ENCODE peak calls at places on chromosomes 12 and 14, in five cellular contexts. R, Q, D, J and O are unnamed samples.

GRCh38 chr14:62347658-62348057 is 585.4 kb downstream of the SNAPC1 start:
- DNase-seq in R (no peak), Q (no peak), D (no peak), J (no peak), O (no peak)

GRCh38 chr12:122984612-122985358 is 4.3 kb downstream of the ARL6IP4 start:
- DNase-seq in R (no peak), Q (peak; percentile 71), D (no peak), J (no peak), O (no peak)

GRCh38 chr12:106582661-106583577 is at the start of gene RFX4:
- DNase-seq in R (no peak), Q (no peak), D (peak; percentile 35), J (peak; percentile 55), O (no peak)

GRCh38 chr12:81987351-81987750 is 228.2 kb upstream of the PPFIA2 start:
- DNase-seq in R (no peak), Q (no peak), D (no peak), J (no peak), O (no peak)

GRCh38 chr12:109115758-109116610 is at the start of gene ACACB:
- DNase-seq in R (no peak), Q (peak; percentile 84), D (no peak), J (peak; percentile 62), O (no peak)

GRCh38 chr12:76266797-76267196 is 81.4 kb downstream of the BBS10 start:
- DNase-seq in R (no peak), Q (peak; percentile 42), D (peak; percentile 82), J (no peak), O (no peak)

GRCh38 chr12:121494093-121494787 is 86.6 kb downstream of the KDM2B start:
- DNase-seq in R (peak; percentile 8), Q (no peak), D (peak; percentile 46), J (peak; percentile 73), O (no peak)

GRCh38 chr14:73764881-73765280 is 50.7 kb upstream of the PNMA1 start:
- DNase-seq in R (no peak), Q (peak; percentile 80), D (peak; percentile 37), J (no peak), O (no peak)

GRCh38 chr14:85487215-85487614 is 42.7 kb upstream of the FLRT2 start:
- DNase-seq in R (no peak), Q (no peak), D (no peak), J (no peak), O (no peak)

GRCh38 chr14:104992501-104992900 is 6.9 kb downstream of the CLBA1 start:
- DNase-seq in R (no peak), Q (no peak), D (no peak), J (no peak), O (no peak)

GRCh38 chr12:88242161-88242925 is 100.2 kb downstream of the TMTC3 start:
- DNase-seq in R (no peak), Q (no peak), D (peak; percentile 92), J (no peak), O (no peak)

GRCh38 chr12:75564398-75564797 is 53.0 kb upstream of the KRR1 start:
- DNase-seq in R (no peak), Q (no peak), D (no peak), J (no peak), O (no peak)

GRCh38 chr12:27821259-27821973 is 41.4 kb upstream of the MANSC4 start:
- DNase-seq in R (no peak), Q (no peak), D (peak; percentile 80), J (peak; percentile 51), O (no peak)

GRCh38 chr12:101785671-101786070 is 45.1 kb downstream of the GNPTAB start:
- DNase-seq in R (no peak), Q (no peak), D (no peak), J (no peak), O (no peak)

GRCh38 chr14:79668941-79669340 is 542.4 kb downstream of the DIO2 start:
- DNase-seq in R (no peak), Q (no peak), D (no peak), J (no peak), O (no peak)

GRCh38 chr12:87704374-87704773 is 324.8 kb downstream of the C12orf50 start:
- DNase-seq in R (no peak), Q (no peak), D (no peak), J (no peak), O (no peak)

GRCh38 chr12:46674126-46674525 is 151.7 kb downstream of the SLC38A4 start:
- DNase-seq in R (no peak), Q (no peak), D (no peak), J (no peak), O (no peak)

GRCh38 chr12:132100306-132101065 is 43.6 kb downstream of the DDX51 start:
- DNase-seq in R (no peak), Q (no peak), D (no peak), J (no peak), O (no peak)

GRCh38 chr14:50334211-50334610 is 22.1 kb downstream of the DMAC2L start:
- DNase-seq in R (no peak), Q (no peak), D (no peak), J (no peak), O (no peak)

GRCh38 chr12:56957229-56958052 is at the start of gene RDH16:
- DNase-seq in R (no peak), Q (no peak), D (no peak), J (no peak), O (no peak)

GRCh38 chr12:46843811-46844210 is 18.0 kb upstream of the SLC38A4 start:
- DNase-seq in R (no peak), Q (no peak), D (no peak), J (no peak), O (no peak)

GRCh38 chr14:68607081-68607851 is 185.6 kb downstream of the ZFP36L1 start:
- DNase-seq in R (no peak), Q (peak; percentile 49), D (no peak), J (no peak), O (no peak)

GRCh38 chr12:12719496-12719895 is 2.3 kb downstream of the CDKN1B start:
- DNase-seq in R (no peak), Q (no peak), D (no peak), J (no peak), O (no peak)

GRCh38 chr12:79935624-79936040 is 735 bp upstream of the PPP1R12A start:
- DNase-seq in R (no peak), Q (no peak), D (no peak), J (peak; percentile 2), O (no peak)

GRCh38 chr14:100610511-100611217 is 23.4 kb upstream of the BEGAIN start:
- DNase-seq in R (no peak), Q (no peak), D (peak; percentile 91), J (peak; percentile 40), O (no peak)

GRCh38 chr14:56092761-56093160 is 25.4 kb upstream of the PELI2 start:
- DNase-seq in R (no peak), Q (no peak), D (no peak), J (no peak), O (no peak)

GRCh38 chr12:58363971-58364370 is 422.6 kb downstream of the ATP23 start:
- DNase-seq in R (no peak), Q (no peak), D (no peak), J (no peak), O (no peak)

GRCh38 chr12:111064982-111065381 is 144.6 kb upstream of the MYL2 start:
- DNase-seq in R (no peak), Q (no peak), D (no peak), J (no peak), O (no peak)

GRCh38 chr14:97706814-97707213 is 909.6 kb downstream of the VRK1 start:
- DNase-seq in R (no peak), Q (no peak), D (no peak), J (no peak), O (no peak)

GRCh38 chr12:16726879-16727278 is 120.9 kb upstream of the LMO3 start:
- DNase-seq in R (no peak), Q (no peak), D (peak; percentile 65), J (no peak), O (no peak)

GRCh38 chr14:24274101-24274543 is 2.7 kb upstream of the RABGGTA start:
- DNase-seq in R (no peak), Q (no peak), D (no peak), J (no peak), O (no peak)

GRCh38 chr14:26008290-26008689 is 589.5 kb downstream of the NOVA1 start:
- DNase-seq in R (no peak), Q (no peak), D (no peak), J (peak; percentile 0), O (no peak)

GRCh38 chr12:112808176-112808575 is 16.6 kb downstream of the RPH3A start:
- DNase-seq in R (no peak), Q (no peak), D (no peak), J (no peak), O (no peak)

GRCh38 chr12:65952737-65953209 is 128.5 kb downstream of the HMGA2 start:
- DNase-seq in R (no peak), Q (no peak), D (peak; percentile 57), J (no peak), O (no peak)